ENCODE peak calls at places on chromosomes 11 and 22, in eight cellular contexts. B is esophagus squamous epithelium; E is fibroblast of mammary gland; W is IMR-90; N is NT2/D1; Y is HCT116; C is stomach; J is CD8-positive, alpha-beta memory T cell. R is an unnamed sample.

GRCh38 chr11:57515332-57516060 is at the start of gene SLC43A1:
- DNase-seq in W (peak), N (no peak), B (no peak), C (peak), E (peak), Y (no peak), J (no peak), R (peak)

GRCh38 chr11:67053896-67054850 is 2.5 kb upstream of the RHOD start:
- DNase-seq in C (peak), Y (no peak), N (peak), W (peak), E (peak), J (no peak), B (no peak), R (peak)

GRCh38 chr22:26570126-26570525 is 19.8 kb downstream of the TPST2 start:
- DNase-seq in C (no peak), W (no peak), B (no peak), Y (no peak), J (no peak), E (no peak), N (no peak), R (peak)

GRCh38 chr22:43226368-43226979 is 39.5 kb upstream of the TTLL12 start:
- DNase-seq in C (no peak), Y (no peak), N (peak), B (no peak), J (no peak), W (peak), E (no peak), R (no peak)

GRCh38 chr22:27011131-27011530 is 353.7 kb downstream of the MIAT start:
- DNase-seq in E (no peak), J (no peak), N (no peak), W (no peak), C (no peak), B (no peak), Y (no peak), R (no peak)

GRCh38 chr11:76074178-76075112 is 131.9 kb downstream of the WNT11 start:
- DNase-seq in W (peak), E (peak), C (no peak), Y (no peak), B (no peak), J (no peak), N (no peak), R (no peak)

GRCh38 chr22:30017375-30017774 is 62.9 kb upstream of the HORMAD2 start:
- DNase-seq in Y (no peak), J (no peak), E (peak), W (peak), N (no peak), C (no peak), B (no peak), R (no peak)

GRCh38 chr11:11574373-11574772 is 47.4 kb downstream of the GALNT18 start:
- DNase-seq in J (no peak), B (no peak), C (no peak), Y (no peak), W (no peak), N (no peak), E (no peak), R (no peak)

GRCh38 chr11:57903441-57904123 is 120.1 kb upstream of the OR9Q1 start:
- DNase-seq in C (peak), N (no peak), W (peak), Y (peak), J (no peak), B (no peak), E (peak), R (no peak)

GRCh38 chr11:1218256-1218787 is 4.5 kb upstream of the MUC5B start:
- DNase-seq in J (no peak), E (no peak), N (no peak), Y (no peak), C (no peak), W (no peak), B (no peak), R (peak)
- H3K4me3 ChIP-seq in J (no peak), E (no peak), N (no peak), Y (no peak), C (no peak), W (no peak), B (no peak), R (no peak)

GRCh38 chr11:62622476-62622875 is 690 bp upstream of the B3GAT3 start:
- DNase-seq in W (no peak), J (no peak), C (no peak), B (no peak), N (no peak), Y (no peak), E (no peak), R (no peak)
- H3K4me3 ChIP-seq in W (no peak), J (no peak), C (peak), B (peak), N (no peak), Y (no peak), E (no peak), R (no peak)

DNA sequence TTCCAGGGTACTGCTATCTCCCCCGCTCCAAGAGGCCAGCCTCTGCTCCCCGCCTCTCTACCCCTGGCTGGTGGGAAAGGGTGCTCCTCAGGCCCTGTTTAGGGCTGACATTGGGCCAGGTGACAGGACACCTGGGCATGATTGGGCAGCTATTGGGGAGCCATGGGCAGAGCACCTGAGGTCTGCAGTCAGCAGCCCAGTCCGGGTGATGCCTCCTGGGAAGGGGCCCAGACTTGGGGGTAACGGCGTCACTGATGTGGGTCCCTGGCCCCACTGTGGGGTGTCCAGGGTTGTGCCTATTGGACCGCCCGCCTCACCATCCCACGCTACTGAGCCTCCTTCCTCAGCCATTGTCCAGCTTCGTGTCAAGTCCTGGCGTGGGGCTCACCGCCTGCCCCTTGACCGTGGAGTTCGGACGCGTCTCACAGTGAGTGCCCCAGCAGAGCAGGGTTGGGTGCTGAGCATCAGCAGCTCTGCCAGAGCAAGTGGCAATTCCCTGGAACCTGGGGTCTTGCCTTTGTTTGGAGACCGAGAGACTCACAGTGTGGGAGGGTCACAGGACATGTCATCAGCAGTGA is 2.8 kb upstream of the GATD1 start:
- DNase-seq in E (no peak), B (no peak), J (no peak), C (no peak), Y (no peak), W (no peak), N (no peak), R (peak)
- H3K4me3 ChIP-seq in E (no peak), B (no peak), J (no peak), C (no peak), Y (no peak), W (no peak), N (no peak), R (no peak)

DNA sequence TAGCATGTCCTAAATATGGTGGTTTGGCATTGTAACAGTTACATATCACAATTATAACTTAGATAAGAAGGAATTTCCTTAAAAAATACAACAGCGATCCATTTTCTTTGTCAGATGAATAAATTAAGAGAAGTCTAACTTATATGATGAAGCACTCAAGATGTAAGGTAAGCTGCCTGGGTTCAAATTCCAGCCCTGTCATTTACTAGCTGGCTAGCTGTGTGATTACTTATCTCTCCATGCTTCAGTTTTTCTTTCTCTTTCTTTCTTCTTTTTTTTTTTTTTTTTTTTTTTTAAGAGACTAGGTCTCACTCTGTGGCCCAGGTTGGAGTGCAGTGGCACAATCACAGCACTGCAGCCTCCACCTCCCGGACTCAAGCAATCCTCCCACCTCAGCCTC is 22.2 kb upstream of the LDHA start:
- DNase-seq in B (no peak), Y (no peak), J (no peak), N (no peak), W (no peak), E (no peak), C (no peak), R (no peak)
- H3K4me3 ChIP-seq in B (no peak), Y (no peak), J (no peak), N (no peak), W (no peak), E (no peak), C (no peak), R (no peak)

GRCh38 chr11:96306933-96307747 is 35.9 kb downstream of the MAML2 start:
- DNase-seq in B (peak), W (peak), C (peak), E (peak), Y (peak), J (no peak), N (no peak), R (peak)

GRCh38 chr11:96309643-96310017 is 33.4 kb downstream of the MAML2 start:
- DNase-seq in Y (no peak), N (no peak), W (no peak), C (no peak), J (no peak), E (no peak), B (no peak), R (no peak)

GRCh38 chr11:96309001-96309642 is 33.9 kb downstream of the MAML2 start:
- DNase-seq in B (no peak), N (no peak), W (no peak), Y (no peak), J (no peak), E (peak), C (no peak), R (no peak)

GRCh38 chr11:96306600-96306932 is 36.4 kb downstream of the MAML2 start:
- DNase-seq in J (no peak), N (no peak), E (no peak), W (no peak), C (no peak), B (no peak), Y (peak), R (no peak)

GRCh38 chr11:96307748-96308133 is 35.3 kb downstream of the MAML2 start:
- DNase-seq in W (peak), N (no peak), Y (peak), B (no peak), C (no peak), E (peak), J (no peak), R (no peak)
- H3K4me3 ChIP-seq in W (peak), N (no peak), Y (peak), B (no peak), C (peak), E (peak), J (no peak), R (peak)

DNA sequence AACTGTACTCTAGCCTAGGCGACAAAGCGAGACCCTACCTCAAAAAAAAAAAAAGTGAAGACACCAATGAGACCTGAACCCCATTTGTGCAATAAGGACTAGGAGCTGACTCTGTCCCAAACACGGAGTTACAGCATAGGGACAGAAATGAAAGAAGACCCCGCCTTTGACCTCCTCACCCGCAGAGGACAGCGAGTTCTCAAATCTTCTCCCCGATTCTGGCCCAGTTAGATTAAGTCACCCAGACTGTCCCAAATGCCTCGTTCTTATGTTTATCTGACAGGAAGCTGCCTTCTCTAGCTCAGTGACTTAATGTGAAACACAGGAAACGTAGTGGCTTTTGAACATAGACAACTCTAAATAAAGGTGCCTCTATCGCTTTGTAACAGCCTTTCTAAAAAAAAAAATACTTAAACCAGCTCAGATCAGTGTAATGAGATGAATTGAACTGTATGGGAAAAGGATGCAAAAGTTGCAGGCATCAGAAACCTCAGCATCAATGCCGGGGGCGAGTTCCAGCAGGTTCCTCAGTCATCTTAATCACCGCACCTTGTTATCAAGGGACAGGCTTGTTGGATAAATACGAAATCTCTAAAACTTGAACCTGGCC is 10.6 kb downstream of the MYH9 start:
- DNase-seq in E (no peak), N (no peak), J (no peak), W (no peak), Y (no peak), B (no peak), C (no peak), R (no peak)
- H3K4me3 ChIP-seq in E (no peak), N (no peak), J (peak), W (no peak), Y (no peak), B (no peak), C (no peak), R (no peak)

R was measured in right cardiac atrium.